ENCODE peak calls at places on chromosomes 4 and X, in five cellular contexts. N, U, Z, H and D are unnamed samples.

GRCh38 chr4:108385076-108385475 is 216.3 kb upstream of the LEF1 start:
- DNase-seq in N (no peak), U (no peak), Z (no peak), H (no peak), D (no peak)

GRCh38 chrX:650801-651200 is 20.2 kb downstream of the SHOX start:
- DNase-seq in N (no peak), U (no peak), Z (peak), H (no peak), D (no peak)

GRCh38 chr4:24382381-24382780 is 202.0 kb downstream of the DHX15 start:
- DNase-seq in N (no peak), U (no peak), Z (no peak), H (no peak), D (no peak)

GRCh38 chr4:182760644-182761043 is 156.5 kb downstream of the DCTD start:
- DNase-seq in N (no peak), U (no peak), Z (no peak), H (no peak), D (no peak)

GRCh38 chr4:164501074-164501473 is 252.9 kb upstream of the SMIM31 start:
- DNase-seq in N (no peak), U (no peak), Z (no peak), H (no peak), D (no peak)

GRCh38 chr4:159416073-159416472 is 313.2 kb downstream of the RAPGEF2 start:
- DNase-seq in N (no peak), U (no peak), Z (no peak), H (no peak), D (no peak)

GRCh38 chr4:86846921-86847320 is 2.3 kb downstream of the SLC10A6 start:
- DNase-seq in N (no peak), U (no peak), Z (no peak), H (no peak), D (no peak)

GRCh38 chr4:98522603-98523395 is 135.6 kb downstream of the TSPAN5 start:
- DNase-seq in N (no peak), U (no peak), Z (no peak), H (no peak), D (no peak)

GRCh38 chr4:7070729-7071511 is 3.1 kb upstream of the GRPEL1 start:
- DNase-seq in N (peak), U (peak), Z (peak), H (peak), D (no peak)

GRCh38 chr4:17494258-17494657 is 17.6 kb downstream of the QDPR start:
- DNase-seq in N (no peak), U (no peak), Z (no peak), H (no peak), D (no peak)

GRCh38 chr4:7255488-7255881 is 63.1 kb downstream of the SORCS2 start:
- DNase-seq in N (no peak), U (no peak), Z (no peak), H (no peak), D (no peak)

GRCh38 chr4:70996014-70996353 is 2.5 kb downstream of the DCK start:
- DNase-seq in N (no peak), U (no peak), Z (no peak), H (no peak), D (no peak)

GRCh38 chr4:129362685-129363274 is 266.8 kb downstream of the C4orf33 start:
- DNase-seq in N (no peak), U (peak), Z (no peak), H (no peak), D (no peak)

GRCh38 chrX:39811391-39811790 is 286.4 kb downstream of the BCOR start:
- DNase-seq in N (no peak), U (no peak), Z (no peak), H (peak), D (no peak)

GRCh38 chr4:119039779-119040178 is 95.9 kb upstream of the MYOZ2 start:
- DNase-seq in N (no peak), U (no peak), Z (no peak), H (no peak), D (no peak)
- TF ChIP-seq CTCF in N (no peak), U (no peak), Z (no peak), H (no peak), D (no peak)

DNA sequence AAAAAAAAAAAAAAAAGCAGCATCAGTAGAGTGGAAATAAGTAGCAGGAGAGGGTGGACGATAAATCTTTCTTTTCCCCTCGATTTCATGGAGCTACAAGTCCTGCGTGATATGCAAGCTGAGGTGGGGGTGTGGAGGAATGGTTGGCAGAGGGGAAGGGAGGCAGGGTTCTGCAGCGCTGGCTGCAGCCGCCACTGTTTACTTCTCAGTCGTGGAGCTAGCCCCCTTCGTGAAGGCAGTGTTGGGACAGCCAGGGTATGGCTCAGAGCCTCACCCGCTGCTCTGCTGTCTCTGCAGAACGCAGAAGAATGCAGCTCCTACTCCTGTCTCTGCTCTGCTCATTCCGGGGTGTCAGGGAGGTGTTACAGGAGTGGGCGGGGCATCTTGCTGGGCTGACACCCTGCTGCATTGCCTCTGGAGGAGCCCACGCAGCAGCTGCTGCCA is 140.6 kb downstream of the GPM6A start:
- DNase-seq in N (no peak), U (peak), Z (no peak), H (peak), D (no peak)
- H3K4me3 ChIP-seq in N (no peak), U (no peak), Z (no peak), H (no peak), D (peak)

GRCh38 chr4:58074382-58074781 is 964.2 kb upstream of the IGFBP7 start:
- DNase-seq in N (no peak), U (no peak), Z (no peak), H (no peak), D (no peak)

GRCh38 chr4:58081356-58081755 is 971.2 kb upstream of the IGFBP7 start:
- DNase-seq in N (no peak), U (no peak), Z (no peak), H (no peak), D (no peak)

DNA sequence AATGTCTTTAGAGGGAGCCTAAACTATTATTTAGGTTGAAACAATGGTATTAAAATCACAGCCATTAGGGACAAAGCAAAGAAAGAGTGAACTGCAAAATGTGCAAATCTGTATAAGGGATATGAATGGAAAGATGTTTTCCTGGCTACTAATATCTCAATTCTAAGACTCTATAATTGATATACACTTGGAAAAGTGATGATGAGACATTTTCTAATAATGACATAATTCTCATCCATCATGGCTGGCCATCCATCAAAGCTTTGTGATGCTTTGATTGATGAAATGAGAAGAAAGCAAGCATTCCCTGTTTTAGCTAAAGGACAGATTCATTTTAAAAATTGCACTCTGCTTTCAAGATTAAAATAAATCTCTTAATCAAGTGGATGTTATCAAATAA is 965.5 kb upstream of the IGFBP7 start:
- DNase-seq in N (no peak), U (no peak), Z (no peak), H (no peak), D (no peak)
- TF ChIP-seq CTCF in N (no peak), U (no peak), Z (no peak), H (no peak), D (no peak)

DNA sequence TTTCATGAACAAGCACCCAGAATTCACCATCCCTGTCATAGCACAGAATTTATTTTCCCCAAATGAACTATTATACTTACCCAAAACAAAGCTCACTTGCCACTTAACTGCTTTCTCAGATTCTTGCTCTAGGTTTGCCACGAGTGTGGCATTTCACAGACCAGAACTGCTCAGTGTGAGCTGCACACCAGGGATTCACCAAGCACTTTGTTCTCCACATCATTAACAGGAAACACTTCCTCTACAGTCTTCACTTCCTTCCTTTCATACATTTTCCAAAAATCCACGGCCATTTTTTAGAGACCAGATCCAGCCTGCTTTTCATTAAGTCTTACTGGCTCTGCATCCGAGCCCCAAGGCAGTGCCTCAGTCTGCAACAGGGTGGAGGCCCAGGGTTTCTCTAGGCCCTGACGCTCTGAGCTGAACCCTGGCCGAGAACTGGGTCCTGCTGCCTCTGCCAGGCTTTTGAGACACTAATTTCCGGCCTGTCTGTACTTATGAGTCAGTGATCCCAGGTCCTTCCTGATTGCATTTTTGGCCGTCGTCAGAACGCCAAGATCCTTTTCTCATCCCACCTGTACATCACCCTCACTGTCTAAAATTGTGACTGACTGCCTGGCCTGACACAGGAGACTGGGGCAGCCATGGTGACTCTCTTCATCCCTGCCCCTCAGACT is 67.6 kb upstream of the MTNR1A start:
- DNase-seq in N (peak), U (no peak), Z (no peak), H (no peak), D (no peak)
- H3K4me3 ChIP-seq in N (no peak), U (no peak), Z (no peak), H (no peak), D (no peak)

GRCh38 chrX:3176439-3176820 is 135.2 kb downstream of the ARSF start:
- DNase-seq in N (no peak), U (no peak), Z (no peak), H (no peak), D (no peak)

GRCh38 chrX:3184176-3184930 is 143.1 kb downstream of the ARSF start:
- DNase-seq in N (no peak), U (no peak), Z (no peak), H (no peak), D (no peak)

GRCh38 chrX:3178329-3178728 is 137.1 kb downstream of the ARSF start:
- DNase-seq in N (no peak), U (no peak), Z (no peak), H (no peak), D (no peak)

GRCh38 chrX:3177851-3178250 is 136.6 kb downstream of the ARSF start:
- DNase-seq in N (no peak), U (no peak), Z (no peak), H (no peak), D (no peak)

DNA sequence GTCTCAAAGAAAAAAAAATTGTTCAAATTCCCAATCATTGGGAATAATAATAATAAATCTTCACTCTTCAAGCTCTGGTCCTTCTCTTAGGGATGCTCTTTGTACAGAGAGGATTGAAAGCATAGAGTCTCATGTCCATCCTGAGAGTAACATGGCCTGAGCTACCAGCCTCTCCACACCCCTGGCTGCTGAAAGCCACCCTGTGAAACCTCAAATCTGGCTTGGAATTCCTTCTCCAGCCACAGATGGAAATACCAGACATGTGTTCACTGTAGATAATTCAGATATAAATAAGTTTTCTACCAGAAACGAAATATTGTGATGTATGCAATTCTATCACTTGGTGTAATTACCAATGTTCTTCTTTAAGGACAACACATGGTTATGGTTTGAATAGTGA is 140.6 kb downstream of the ARSF start:
- DNase-seq in N (no peak), U (no peak), Z (no peak), H (no peak), D (no peak)
- TF ChIP-seq CTCF in N (no peak), U (no peak), Z (no peak), H (no peak), D (no peak)

DNA sequence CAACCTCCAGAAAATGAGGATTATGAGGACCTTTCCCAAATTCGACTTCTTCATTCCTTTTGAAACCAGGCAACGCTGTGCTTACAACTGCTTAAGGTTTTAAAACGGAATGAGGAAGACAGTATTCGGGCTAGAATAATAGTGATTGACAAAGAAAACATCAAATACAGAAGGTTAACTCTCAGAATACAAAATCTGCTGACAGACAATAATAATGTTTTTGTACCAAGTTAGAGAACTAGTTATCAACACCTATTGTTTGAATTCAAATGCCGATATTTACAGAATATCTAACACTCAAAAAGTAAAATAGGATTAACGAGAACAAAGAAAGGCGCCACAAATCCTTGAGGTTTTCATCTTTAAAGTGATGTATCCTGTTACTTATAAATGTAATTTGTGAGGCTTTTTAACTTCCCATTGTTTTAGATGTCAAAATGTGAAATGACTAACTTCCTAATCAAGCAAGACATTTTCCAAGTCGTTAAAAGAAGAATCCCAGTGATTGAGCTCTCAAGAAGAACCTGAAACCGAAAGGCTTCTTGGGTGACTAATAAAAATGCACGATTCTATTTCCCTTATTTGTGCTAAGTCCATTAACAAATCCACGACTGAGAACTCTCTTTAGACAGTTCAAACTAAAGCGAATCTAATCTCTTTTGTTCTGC is 118.3 kb downstream of the SORBS2 start:
- DNase-seq in N (no peak), U (no peak), Z (no peak), H (no peak), D (no peak)
- H3K4me3 ChIP-seq in N (no peak), U (no peak), Z (no peak), H (no peak), D (no peak)

DNA sequence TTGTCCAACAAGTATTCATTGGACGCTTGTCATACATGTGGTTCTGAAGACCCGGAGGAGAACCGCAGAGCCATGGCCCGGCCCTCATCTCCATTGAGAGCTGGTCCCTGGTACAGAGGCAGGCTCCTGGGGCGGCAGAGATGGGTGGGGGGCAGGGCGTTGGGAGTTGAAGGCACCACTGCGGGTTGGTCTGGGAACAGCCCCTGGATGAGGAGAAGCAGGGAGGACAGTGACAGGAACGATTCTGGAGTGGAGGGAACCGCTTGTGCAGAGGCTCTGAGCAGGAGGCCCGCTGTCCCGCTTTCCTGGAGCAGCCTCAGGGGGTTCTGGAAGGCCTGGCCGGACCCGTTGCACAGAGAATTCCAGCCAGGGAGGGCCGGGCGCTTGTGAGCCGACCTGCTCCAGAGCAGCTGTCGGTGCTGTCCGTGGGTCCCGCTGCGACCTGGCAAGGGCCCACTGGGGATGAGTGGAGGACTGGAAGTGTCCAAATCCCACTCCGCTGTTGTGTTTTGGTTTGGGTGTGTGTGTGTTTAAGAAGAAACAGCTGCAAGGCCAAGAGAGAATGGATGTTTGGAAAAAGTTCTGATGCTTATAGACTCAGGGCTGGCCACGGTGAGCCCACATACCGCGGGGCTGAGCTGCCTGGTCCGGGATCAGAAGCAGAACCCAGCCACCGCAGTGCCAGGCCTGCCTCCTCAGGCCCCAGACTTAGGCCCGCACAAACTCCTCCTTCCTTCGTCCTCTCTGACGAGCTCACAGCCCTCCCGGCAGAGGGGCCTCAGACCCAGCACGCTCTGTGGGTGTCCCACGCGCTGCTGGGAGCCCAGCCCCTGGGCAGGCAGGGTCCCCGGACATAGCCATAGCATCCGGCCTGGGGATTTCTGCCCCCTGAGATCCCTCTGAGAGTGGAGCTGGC is 73.8 kb downstream of the HTRA3 start:
- DNase-seq in N (peak), U (no peak), Z (no peak), H (peak), D (no peak)
- TF ChIP-seq CTCF in N (no peak), U (no peak), Z (no peak), H (no peak), D (no peak)